ENCODE peak calls at places on chromosomes 3 and 15, in four cellular contexts. R is NB4, J is colonic mucosa, C is ovary. D is an unnamed sample.

GRCh38 chr3:63964287-63965073 is 52.3 kb upstream of the SCAANT1 start:
- DNase-seq in R (peak; percentile 29), C (no peak), J (peak; percentile 30), D (no peak)

GRCh38 chr15:62887113-62887570 is 155.4 kb upstream of the TPM1 start:
- DNase-seq in C (peak; percentile 68), J (no peak), R (no peak), D (no peak)

GRCh38 chr15:22253676-22254408 is 173.5 kb downstream of the OR4M2 start:
- DNase-seq in C (no peak), J (no peak), R (peak; percentile 5), D (no peak)

GRCh38 chr3:76429536-76430177 is 610.2 kb upstream of the ROBO2 start:
- DNase-seq in J (no peak), C (no peak), R (no peak), D (no peak)

GRCh38 chr15:65249641-65250040 is 37.0 kb downstream of the PARP16 start:
- DNase-seq in J (no peak), R (no peak), C (no peak), D (no peak)

GRCh38 chr3:138921316-138922292 is 25.3 kb downstream of the FOXL2 start:
- DNase-seq in R (no peak), C (no peak), J (no peak), D (no peak)

GRCh38 chr3:36600413-36600812 is 163.9 kb downstream of the DCLK3 start:
- DNase-seq in C (no peak), J (no peak), R (no peak), D (no peak)

GRCh38 chr3:54853573-54854404 is 74.1 kb downstream of the LRTM1 start:
- DNase-seq in R (peak; percentile 72), J (peak; percentile 70), C (peak; percentile 80), D (peak; percentile 77)

GRCh38 chr3:170081079-170081741 is 43.4 kb downstream of the GPR160 start:
- DNase-seq in J (no peak), C (no peak), R (no peak), D (no peak)

GRCh38 chr15:65856821-65857455 is 12.4 kb upstream of the RAB11A start:
- DNase-seq in R (peak; percentile 66), C (no peak), J (peak; percentile 86), D (peak; percentile 61)

GRCh38 chr3:159796744-159797143 is 191.9 kb upstream of the IL12A start:
- DNase-seq in J (no peak), R (no peak), C (no peak), D (no peak)

GRCh38 chr15:37585966-37586656 is 348.3 kb upstream of the TMCO5A start:
- DNase-seq in C (no peak), J (no peak), R (no peak), D (no peak)

GRCh38 chr3:37024820-37025405 is 31.6 kb downstream of the MLH1 start:
- DNase-seq in C (no peak), R (peak; percentile 80), J (no peak), D (no peak)

GRCh38 chr15:89379818-89380217 is 45.2 kb upstream of the POLG start:
- DNase-seq in R (no peak), C (no peak), J (no peak), D (no peak)

GRCh38 chr3:150309557-150309956 is 98.5 kb upstream of the TSC22D2 start:
- DNase-seq in C (no peak), R (no peak), J (no peak), D (no peak)

GRCh38 chr3:73604491-73604890 is 20.2 kb downstream of the PDZRN3 start:
- DNase-seq in C (no peak), R (no peak), J (no peak), D (no peak)

GRCh38 chr3:72086051-72086711 is 301.2 kb upstream of the PROK2 start:
- DNase-seq in C (no peak), J (no peak), R (peak; percentile 93), D (no peak)

GRCh38 chr3:70771426-70772147 is 459.1 kb upstream of the MDFIC2 start:
- DNase-seq in R (no peak), C (no peak), J (no peak), D (no peak)

GRCh38 chr3:12741205-12741604 is 17.9 kb downstream of the TMEM40 start:
- DNase-seq in R (no peak), C (no peak), J (no peak), D (no peak)

GRCh38 chr3:162390891-162391290 is 894.3 kb downstream of the OTOL1 start:
- DNase-seq in J (no peak), R (no peak), C (no peak), D (no peak)

GRCh38 chr15:70433583-70434288 is 329.6 kb downstream of the UACA start:
- DNase-seq in C (no peak), J (no peak), R (no peak), D (no peak)

GRCh38 chr15:66802087-66803001 is 100.3 kb downstream of the SMAD6 start:
- DNase-seq in R (peak; percentile 21), J (no peak), C (no peak), D (no peak)

GRCh38 chr15:98649621-98649995 is 1.3 kb downstream of the IGF1R start:
- DNase-seq in R (peak; percentile 75), J (peak; percentile 52), C (peak; percentile 33), D (peak; percentile 40)

GRCh38 chr3:145673790-145674189 is 487.2 kb downstream of the PLOD2 start:
- DNase-seq in R (no peak), C (no peak), J (no peak), D (no peak)

GRCh38 chr3:66407281-66408218 is 93.3 kb downstream of the LRIG1 start:
- DNase-seq in J (peak; percentile 85), R (peak; percentile 46), C (peak; percentile 58), D (peak; percentile 87)

GRCh38 chr15:40481671-40482070 is 10.9 kb downstream of the CHST14 start:
- DNase-seq in C (no peak), R (no peak), J (no peak), D (no peak)

GRCh38 chr15:58138106-58138505 is at the start of gene AQP9:
- DNase-seq in R (no peak), C (no peak), J (no peak), D (no peak)

GRCh38 chr15:85583404-85584390 is 203.3 kb downstream of the AKAP13 start:
- DNase-seq in J (peak; percentile 56), R (no peak), C (peak; percentile 25), D (peak; percentile 10)

GRCh38 chr15:45179221-45179985 is 8.4 kb downstream of the SHF start:
- DNase-seq in R (peak; percentile 54), J (peak; percentile 74), C (no peak), D (peak; percentile 65)

GRCh38 chr3:108132727-108133373 is 42.0 kb upstream of the CD47 start:
- DNase-seq in C (no peak), R (peak; percentile 35), J (no peak), D (no peak)

GRCh38 chr3:49020335-49021212 is 1.3 kb upstream of the NDUFAF3 start:
- DNase-seq in R (peak; percentile 90), J (peak; percentile 57), C (peak; percentile 50), D (peak; percentile 42)

GRCh38 chr3:138726966-138727365 is 107.8 kb downstream of the PIK3CB start:
- DNase-seq in C (no peak), R (no peak), J (no peak), D (no peak)

GRCh38 chr3:39752019-39752637 is 57.3 kb upstream of the MYRIP start:
- DNase-seq in C (no peak), R (no peak), J (no peak), D (no peak)

D was measured in germinal center.